ENCODE peak calls at places on chromosome 3, in six cellular contexts. S, T, D, E, Z and I are unnamed samples. For H3F3A, the result is how much of the 10 kb centered on the place peaks cover.

GRCh38 chr3:94460914-94461313 is 398.1 kb downstream of the NSUN3 start:
- DNase-seq in D (no peak), E (no peak), Z (no peak), T (no peak), S (no peak), I (no peak)

GRCh38 chr3:119643528-119643927 is 16.9 kb downstream of the POPDC2 start:
- DNase-seq in T (peak), D (no peak), Z (no peak), E (no peak), S (peak), I (no peak)

GRCh38 chr3:13419356-13420050 is 619 bp downstream of the NUP210 start:
- DNase-seq in D (peak), Z (peak), S (no peak), E (peak), T (peak), I (peak)

GRCh38 chr3:177514341-177515193 is 317.3 kb upstream of the TBL1XR1 start:
- DNase-seq in S (no peak), E (no peak), T (no peak), D (no peak), Z (no peak), I (no peak)

GRCh38 chr3:98779936-98780335 is 16.8 kb downstream of the ST3GAL6 start:
- DNase-seq in T (no peak), D (no peak), Z (no peak), E (no peak), S (no peak), I (no peak)

GRCh38 chr3:16846373-16847078 is 38.2 kb upstream of the PLCL2 start:
- DNase-seq in E (no peak), D (no peak), S (no peak), T (no peak), Z (no peak), I (no peak)

GRCh38 chr3:54014067-54014466 is 108.3 kb upstream of the CACNA2D3 start:
- DNase-seq in T (no peak), S (no peak), Z (no peak), E (no peak), D (no peak), I (no peak)

GRCh38 chr3:158434412-158435038 is 136.5 kb upstream of the MLF1 start:
- DNase-seq in S (peak), E (peak), T (peak), Z (peak), D (peak), I (peak)

GRCh38 chr3:153232737-153233330 is 70.8 kb downstream of the RAP2B start:
- DNase-seq in D (no peak), Z (no peak), E (no peak), T (peak), S (no peak), I (no peak)

GRCh38 chr3:10495003-10495402 is 10.4 kb downstream of the ATP2B2 start:
- DNase-seq in Z (peak), D (no peak), S (no peak), E (peak), T (peak), I (no peak)

GRCh38 chr3:163785693-163786092 is 1292.6 kb downstream of the SI start:
- DNase-seq in T (peak), E (peak), S (no peak), Z (peak), D (peak), I (peak)

GRCh38 chr3:129936757-129937156 is 37.8 kb upstream of the TRH start:
- DNase-seq in D (peak), S (no peak), E (no peak), T (peak), Z (peak), I (peak)

GRCh38 chr3:63364495-63364894 is 86.4 kb downstream of the SYNPR start:
- DNase-seq in S (peak), Z (peak), T (peak), D (peak), E (no peak), I (peak)

GRCh38 chr3:35659808-35660207 is 20.5 kb downstream of the ARPP21 start:
- DNase-seq in S (peak), D (peak), T (peak), Z (peak), E (no peak), I (peak)

GRCh38 chr3:51670053-51670666 is 892 bp upstream of the TEX264 start:
- DNase-seq in Z (no peak), S (no peak), E (no peak), T (peak), D (no peak), I (no peak)

GRCh38 chr3:119148493-119149180 is 2.7 kb downstream of the TEX55 start:
- DNase-seq in T (peak), E (no peak), Z (no peak), S (peak), D (no peak), I (no peak)

GRCh38 chr3:50167069-50167781 is 12.1 kb downstream of the SEMA3F start:
- DNase-seq in E (no peak), T (peak), D (peak), S (peak), Z (no peak), I (no peak)

GRCh38 chr3:36124118-36124796 is 256.0 kb upstream of the STAC start:
- DNase-seq in T (peak), D (peak), Z (peak), S (peak), E (peak), I (peak)

GRCh38 chr3:143040264-143040879 is 39.0 kb downstream of the U2SURP start:
- DNase-seq in D (peak), T (peak), S (peak), E (no peak), Z (peak), I (no peak)

DNA sequence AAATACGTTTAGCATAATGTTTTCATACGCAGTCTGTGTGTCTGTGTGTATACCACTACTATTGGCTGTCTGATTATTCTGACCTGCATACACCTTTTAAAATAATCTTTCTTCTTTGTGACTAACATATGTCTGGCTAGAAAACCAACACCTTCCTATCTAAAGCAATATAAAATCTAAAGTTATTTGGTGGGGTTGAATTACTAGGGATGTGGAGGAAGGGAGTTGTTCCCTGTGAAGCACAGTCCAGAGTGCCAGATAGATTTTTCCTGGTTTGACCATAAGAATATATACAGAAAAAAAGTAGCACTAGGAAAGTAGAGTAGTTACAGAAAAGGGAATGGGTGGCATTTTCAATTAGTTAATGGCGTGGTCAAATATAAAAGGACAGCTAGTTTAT is 918.8 kb downstream of the NAALADL2 start:
- DNase-seq in S (no peak), E (no peak), Z (no peak), D (no peak), T (no peak), I (no peak)
- H3K4me2 ChIP-seq in S (no peak), E (no peak), Z (no peak), D (no peak), T (no peak), I (no peak)

GRCh38 chr3:7195934-7196333 is 335.0 kb downstream of the GRM7 start:
- DNase-seq in D (no peak), Z (no peak), T (no peak), E (no peak), S (no peak), I (no peak)
- H3F3A ChIP-seq in D (under half), Z (under half), T (under half), E (under half), S (under half), I (under half)

DNA sequence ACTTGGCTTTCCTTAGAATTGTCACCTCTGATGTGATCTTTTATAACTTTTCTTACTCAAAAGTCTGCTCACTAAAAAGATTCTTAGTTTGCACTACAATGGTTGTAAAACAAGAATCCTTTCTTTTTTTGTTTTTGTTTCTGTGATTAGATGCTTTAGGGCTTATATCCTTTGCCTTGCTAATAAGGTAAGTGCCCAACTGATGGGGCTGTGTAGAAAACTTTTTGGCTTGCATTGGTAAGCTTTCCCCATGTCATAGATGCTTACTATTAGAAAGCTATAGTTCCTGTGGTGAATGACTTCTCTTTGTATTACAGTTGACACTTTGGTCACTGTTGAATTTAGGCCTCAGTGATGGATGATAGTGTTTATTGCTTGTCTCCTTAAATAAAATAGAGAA is 5.1 kb downstream of the ABHD5 start:
- DNase-seq in Z (no peak), T (no peak), S (no peak), E (no peak), D (no peak), I (no peak)
- H3K27ac ChIP-seq in Z (no peak), T (no peak), S (peak), E (no peak), D (no peak), I (no peak)

GRCh38 chr3:115190747-115191146 is 43.7 kb upstream of the ZBTB20 start:
- DNase-seq in T (no peak), E (no peak), Z (no peak), S (no peak), D (no peak), I (no peak)

GRCh38 chr3:115186351-115187148 is 39.5 kb upstream of the ZBTB20 start:
- DNase-seq in Z (no peak), E (no peak), T (no peak), S (no peak), D (no peak), I (peak)

GRCh38 chr3:115187149-115187757 is 40.2 kb upstream of the ZBTB20 start:
- DNase-seq in S (no peak), E (no peak), T (no peak), D (no peak), Z (no peak), I (peak)
- H3K4me2 ChIP-seq in S (no peak), E (no peak), T (no peak), D (no peak), Z (no peak), I (peak)

GRCh38 chr3:172355836-172356235 is 92.4 kb downstream of the GHSR start:
- DNase-seq in T (peak), S (peak), Z (no peak), E (no peak), D (no peak), I (no peak)
- H3F3A ChIP-seq in T (under half), S (half or more), Z (under half), E (under half), D (under half), I (under half)

GRCh38 chr3:41653575-41654239 is 308.2 kb downstream of the ULK4 start:
- DNase-seq in S (no peak), D (no peak), Z (no peak), T (no peak), E (no peak), I (no peak)
- H3K27ac ChIP-seq in S (no peak), D (no peak), Z (no peak), T (no peak), E (no peak), I (no peak)

DNA sequence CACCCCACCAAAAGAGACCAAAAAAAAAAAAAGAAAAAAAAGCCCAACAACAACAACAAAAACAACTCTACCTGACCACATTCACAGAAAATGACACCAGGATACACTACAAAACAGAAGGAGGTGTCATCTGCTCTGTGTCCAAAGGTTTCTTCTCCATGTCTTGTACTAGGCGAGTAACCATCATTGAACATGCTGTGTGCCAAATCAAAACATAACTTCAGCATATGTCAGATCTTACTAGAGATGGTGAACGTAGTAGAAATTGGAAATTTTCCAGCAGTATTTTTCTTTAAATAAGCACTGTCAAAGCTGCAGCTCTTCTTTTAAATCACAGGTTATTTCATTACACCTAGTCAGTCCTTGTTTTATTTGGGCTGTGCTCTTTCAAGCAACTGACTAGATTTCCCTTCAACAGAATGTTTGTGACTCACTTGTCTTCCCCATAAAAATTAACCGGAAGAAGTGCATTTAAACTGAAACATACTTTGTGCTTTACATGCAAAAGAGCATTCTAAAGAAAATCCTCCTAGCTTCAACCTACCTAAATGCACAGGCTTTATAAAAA is 46.5 kb downstream of the MSL2 start:
- DNase-seq in Z (no peak), D (no peak), S (no peak), E (no peak), T (peak), I (no peak)
- H3K4me2 ChIP-seq in Z (no peak), D (no peak), S (no peak), E (no peak), T (peak), I (no peak)

DNA sequence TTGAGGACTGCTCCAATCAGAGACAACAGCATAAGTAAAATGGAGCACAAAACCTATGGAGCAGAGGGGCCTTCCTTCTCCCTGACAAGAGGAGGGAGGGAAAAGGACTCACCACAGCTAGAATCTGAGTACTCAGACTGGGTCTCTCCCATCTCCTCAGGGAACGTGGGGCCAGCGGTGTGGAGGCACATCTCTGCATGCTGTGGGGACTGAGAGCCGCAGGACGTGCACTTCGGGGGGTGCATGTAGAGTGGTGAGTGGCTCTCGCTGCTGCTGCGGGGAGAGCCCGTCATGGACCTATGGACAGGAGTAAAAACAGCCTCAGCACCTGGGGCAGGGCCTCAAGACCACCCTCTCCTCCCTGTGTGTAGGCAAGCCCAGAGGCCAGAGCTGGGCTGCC is 17.0 kb downstream of the BCL6 start:
- DNase-seq in T (no peak), D (no peak), Z (no peak), S (no peak), E (no peak), I (no peak)
- H3F3A ChIP-seq in T (under half), D (under half), Z (under half), S (under half), E (under half), I (under half)

GRCh38 chr3:150215616-150216015 is 192.5 kb upstream of the TSC22D2 start:
- DNase-seq in D (no peak), Z (no peak), E (no peak), S (no peak), T (no peak), I (no peak)

GRCh38 chr3:150216041-150216811 is 191.9 kb upstream of the TSC22D2 start:
- DNase-seq in Z (no peak), D (peak), S (peak), T (peak), E (peak), I (no peak)

GRCh38 chr3:150213577-150213976 is 194.5 kb upstream of the TSC22D2 start:
- DNase-seq in T (no peak), E (no peak), D (no peak), Z (no peak), S (no peak), I (no peak)

DNA sequence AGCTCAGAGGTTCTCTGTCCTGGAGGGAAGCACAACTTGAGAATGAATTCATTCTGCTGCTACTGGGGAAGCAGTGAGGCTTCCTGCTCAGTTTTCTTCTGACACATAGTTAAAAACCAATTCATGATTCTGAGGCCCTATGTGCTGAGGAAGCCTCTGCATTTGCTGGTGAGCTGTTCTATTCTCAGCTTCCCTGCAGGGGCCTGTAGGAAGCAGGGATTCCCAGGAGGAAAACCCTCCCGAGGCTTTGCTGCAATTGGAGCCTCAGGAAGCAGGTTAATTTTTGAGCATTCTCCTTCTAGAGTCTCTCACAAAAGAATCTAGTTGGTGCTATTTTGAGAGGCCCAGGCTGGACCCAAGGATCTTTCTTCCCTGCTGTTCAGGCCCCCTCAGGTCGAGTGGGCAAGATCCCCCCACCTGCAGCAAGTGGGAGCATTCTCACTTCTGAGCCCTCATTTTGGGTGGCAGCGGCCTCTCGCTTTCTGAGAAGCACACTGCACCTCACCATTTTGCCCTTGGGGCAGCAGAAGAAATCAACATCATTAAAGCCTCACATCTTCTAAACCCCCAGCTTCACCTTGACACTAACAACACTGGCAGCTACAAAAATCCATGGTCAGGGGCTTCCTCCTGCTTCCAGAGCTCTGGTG is 197.5 kb upstream of the TSC22D2 start:
- DNase-seq in E (no peak), D (peak), S (no peak), Z (peak), T (no peak), I (no peak)
- H3K27ac ChIP-seq in E (no peak), D (peak), S (no peak), Z (no peak), T (no peak), I (no peak)

DNA sequence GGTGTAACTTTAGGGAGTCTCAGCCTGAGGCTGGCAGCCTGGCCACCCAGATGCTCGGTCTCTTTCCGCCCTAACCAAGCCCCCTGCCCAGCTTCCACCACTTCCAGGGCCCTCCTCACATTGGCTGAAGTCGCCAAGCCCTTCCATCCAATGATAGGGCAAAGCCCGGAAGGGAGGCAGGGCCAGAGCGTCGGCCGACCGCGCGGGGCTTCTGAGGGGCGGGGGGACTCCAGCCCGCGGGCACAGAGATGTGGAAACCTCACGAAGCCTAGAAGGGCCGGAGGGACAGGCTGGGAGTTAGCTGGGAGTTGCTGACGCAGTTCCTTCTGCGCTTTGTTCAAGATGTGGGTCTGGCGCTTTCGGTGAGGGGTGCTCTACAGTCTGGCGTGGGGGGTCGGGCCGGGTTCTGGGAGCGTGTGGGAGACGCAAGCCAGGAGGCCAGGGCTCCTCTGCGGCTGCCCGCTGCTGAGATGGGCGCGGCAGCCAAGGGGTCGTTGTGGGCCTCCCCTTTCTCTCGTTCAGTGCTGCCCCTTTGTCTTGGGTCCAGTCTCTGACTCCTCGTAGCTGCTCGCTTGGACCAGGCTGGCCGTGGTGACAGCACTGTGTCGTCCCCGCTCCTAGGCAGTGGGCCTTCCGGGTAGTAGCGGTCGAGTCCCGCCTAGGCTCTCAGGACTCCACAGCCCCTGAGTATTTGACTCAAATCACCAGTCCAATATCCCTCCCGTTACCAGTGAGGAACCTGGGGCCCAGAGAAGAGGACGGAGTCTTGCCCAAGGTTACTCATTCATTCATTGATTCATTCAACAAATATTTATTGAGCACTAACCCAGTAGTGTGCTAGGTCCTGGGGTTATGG is at the start of gene ZNF660:
- DNase-seq in S (no peak), D (peak), T (peak), Z (peak), E (peak), I (no peak)
- H3K4me2 ChIP-seq in S (no peak), D (peak), T (no peak), Z (peak), E (peak), I (peak)